ENCODE peak calls at places on chromosome X, in four cellular contexts. H is trophoblast cell, J is H9, I is neuronal stem cell. D is an unnamed sample.

GRCh38 chrX:9942086-9942485 is 25.1 kb upstream of the CLDN34 start:
- DNase-seq in J (no peak), H (no peak), I (no peak), D (no peak)

GRCh38 chrX:40864972-40865371 is 129.6 kb upstream of the MED14 start:
- DNase-seq in H (no peak), J (no peak), I (no peak), D (no peak)

GRCh38 chrX:152450076-152450475 is 1.0 kb downstream of the GABRA3 start:
- DNase-seq in J (no peak), H (no peak), I (no peak), D (no peak)

GRCh38 chrX:140163376-140164159 is 198.2 kb upstream of the CXorf66 start:
- DNase-seq in J (no peak), I (no peak), H (no peak), D (no peak)

GRCh38 chrX:105190252-105190853 is 30.1 kb downstream of the TEX13A start:
- DNase-seq in I (peak; percentile 29), H (peak; percentile 69), J (no peak), D (peak; percentile 32)

GRCh38 chrX:22314692-22315091 is 42.0 kb downstream of the CBLL2 start:
- DNase-seq in J (peak; percentile 65), H (no peak), I (no peak), D (peak; percentile 22)

GRCh38 chrX:48677456-48678030 is 6.1 kb upstream of the WAS start:
- DNase-seq in H (no peak), J (no peak), I (no peak), D (peak; percentile 5)

GRCh38 chrX:94265323-94265722 is 591.3 kb downstream of the FAM133A start:
- DNase-seq in H (no peak), J (no peak), I (no peak), D (no peak)

GRCh38 chrX:585115-585808 is 45.3 kb upstream of the SHOX start:
- DNase-seq in H (no peak), I (no peak), J (no peak), D (no peak)

GRCh38 chrX:138006176-138006575 is 440.2 kb downstream of the ZIC3 start:
- DNase-seq in I (no peak), H (no peak), J (no peak), D (no peak)

GRCh38 chrX:103378990-103379389 is 2.7 kb downstream of the BEX3 start:
- DNase-seq in H (no peak), I (no peak), J (no peak), D (no peak)

GRCh38 chrX:526295-527224 is 104.0 kb upstream of the SHOX start:
- DNase-seq in J (no peak), H (no peak), I (no peak), D (no peak)

GRCh38 chrX:72019487-72019886 is 108.8 kb downstream of the NHSL2 start:
- DNase-seq in H (no peak), I (no peak), J (peak; percentile 3), D (no peak)
- H2BK12ac ChIP-seq in H (peak overlapping the region; percentile 86), I (no peak overlapping the region), J (no peak overlapping the region), D (peak overlapping the region; percentile 66)

GRCh38 chrX:153784325-153784967 is 3.6 kb downstream of the SRPK3 start:
- DNase-seq in J (no peak), I (no peak), H (no peak), D (no peak)

GRCh38 chrX:153781428-153782047 is 697 bp downstream of the SRPK3 start:
- DNase-seq in J (no peak), I (no peak), H (peak; percentile 10), D (no peak)

GRCh38 chrX:153782871-153783270 is 2.0 kb downstream of the SRPK3 start:
- DNase-seq in H (no peak), J (no peak), I (no peak), D (no peak)

GRCh38 chrX:153782324-153782723 is 1.5 kb downstream of the SRPK3 start:
- DNase-seq in J (peak; percentile 56), H (no peak), I (no peak), D (no peak)

DNA sequence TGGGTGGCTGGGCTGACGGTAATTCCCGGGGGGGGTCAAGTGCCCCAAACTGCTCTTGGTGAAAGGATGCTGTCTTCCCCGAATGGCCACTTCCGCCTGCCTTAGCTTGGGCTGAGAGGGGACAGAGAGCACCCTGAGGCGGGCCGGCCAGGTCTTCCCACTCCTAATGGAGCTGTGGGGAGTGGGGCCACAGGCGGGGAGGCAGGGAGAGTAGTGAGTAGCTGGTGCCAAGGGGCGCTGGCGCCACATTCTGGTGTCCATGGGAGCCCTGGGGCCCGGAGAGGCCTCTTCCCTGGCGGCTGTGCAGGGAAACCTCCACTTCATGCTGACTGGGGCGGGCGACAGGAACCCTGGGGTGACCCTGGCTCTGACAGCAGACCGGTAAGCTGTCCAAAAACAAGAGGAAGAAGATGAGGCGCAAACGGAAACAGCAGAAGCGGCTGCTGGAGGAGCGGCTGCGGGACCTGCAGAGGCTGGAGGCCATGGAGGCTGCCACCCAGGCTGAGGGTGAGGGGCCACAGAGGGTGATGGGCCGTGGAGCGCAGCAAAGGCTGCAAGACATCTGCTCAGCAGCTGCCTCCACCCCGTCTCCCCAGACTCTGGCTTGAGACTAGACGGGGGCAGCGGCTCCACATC is 2.7 kb downstream of the SRPK3 start:
- DNase-seq in I (no peak), H (no peak), J (no peak), D (no peak)
- H2BK120ac ChIP-seq in I (no peak overlapping the region), H (no peak overlapping the region), J (no peak overlapping the region), D (no peak overlapping the region)

GRCh38 chrX:17550011-17550410 is 175.0 kb downstream of the NHS start:
- DNase-seq in H (no peak), I (no peak), J (no peak), D (no peak)

GRCh38 chrX:17552251-17552650 is 177.3 kb downstream of the NHS start:
- DNase-seq in I (no peak), H (peak; percentile 23), J (no peak), D (peak; percentile 13)

GRCh38 chrX:17553451-17553850 is 178.5 kb downstream of the NHS start:
- DNase-seq in H (peak; percentile 14), J (peak; percentile 59), I (no peak), D (peak; percentile 4)

GRCh38 chrX:17549005-17549685 is 174.1 kb downstream of the NHS start:
- DNase-seq in H (no peak), I (no peak), J (no peak), D (no peak)

DNA sequence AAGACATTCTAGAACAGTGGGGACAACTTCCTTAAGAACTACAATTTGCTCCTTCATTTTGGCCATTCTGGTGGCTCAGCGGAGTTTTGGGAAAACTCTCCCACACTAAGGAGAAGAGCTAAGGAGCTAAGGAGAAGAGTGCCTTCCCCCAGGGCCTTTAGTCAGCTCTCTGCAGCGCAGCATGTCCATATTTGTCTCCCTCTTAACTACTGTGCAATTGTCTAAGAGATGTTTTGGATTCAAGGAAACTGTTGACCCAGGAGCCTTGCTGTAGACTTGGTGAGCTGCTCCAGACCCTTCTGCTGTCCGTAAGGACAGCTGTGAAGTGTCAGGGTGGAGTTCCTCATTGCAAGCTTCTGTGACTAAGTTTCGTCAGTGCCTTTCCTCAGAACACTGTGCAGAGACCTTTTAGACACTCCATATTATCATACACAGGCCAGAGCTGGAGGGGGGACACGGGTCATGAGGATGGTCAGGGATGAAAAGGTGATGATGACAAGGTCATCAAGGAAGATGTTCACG is 179.0 kb downstream of the NHS start:
- DNase-seq in H (no peak), J (no peak), I (no peak), D (peak; percentile 26)
- H2BK12ac ChIP-seq in H (no peak overlapping the region), J (no peak overlapping the region), I (no peak overlapping the region), D (no peak overlapping the region)

DNA sequence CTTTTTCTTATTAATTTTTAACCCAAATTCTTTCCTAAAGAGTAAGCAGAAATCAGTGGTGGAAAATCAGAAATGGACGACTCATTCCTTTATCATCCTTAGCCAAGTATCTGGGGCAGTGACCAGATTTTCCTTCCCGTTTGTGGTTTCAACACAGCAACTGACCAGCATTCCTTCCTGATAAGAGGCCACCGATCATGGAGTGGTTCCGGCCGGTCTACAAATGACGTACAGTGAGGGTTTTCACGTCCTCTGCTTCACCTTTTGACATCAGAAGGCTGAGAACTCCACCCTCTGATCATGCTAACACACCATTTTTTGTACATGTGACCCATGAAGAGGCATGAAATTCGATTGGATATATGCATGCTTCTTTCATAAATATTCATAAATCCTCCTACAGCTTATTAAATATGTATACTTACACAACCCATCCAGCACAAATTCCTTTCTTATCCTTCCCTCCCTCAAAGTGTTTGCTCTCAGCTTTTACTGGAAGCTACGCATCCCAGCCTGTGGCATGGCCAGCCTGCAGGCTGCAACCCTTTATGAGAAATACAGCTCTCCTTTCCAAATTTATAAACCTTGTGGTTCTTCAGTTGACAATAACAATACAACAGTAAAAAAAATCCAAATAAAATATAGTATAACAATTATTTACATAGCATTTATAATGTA is 173.0 kb upstream of the CASK start:
- DNase-seq in I (no peak), J (no peak), H (peak; percentile 84), D (peak; percentile 94)
- H2BK120ac ChIP-seq in I (no peak overlapping the region), J (peak overlapping the region; percentile 6), H (no peak overlapping the region), D (no peak overlapping the region)

GRCh38 chrX:150899191-150899757 is 806 bp upstream of the CD99L2 start:
- DNase-seq in I (no peak), H (peak; percentile 47), J (peak; percentile 58), D (peak; percentile 29)

GRCh38 chrX:150896632-150897031 is 1.8 kb downstream of the CD99L2 start:
- DNase-seq in J (no peak), H (no peak), I (no peak), D (no peak)

GRCh38 chrX:150897371-150898319 is 823 bp downstream of the CD99L2 start:
- DNase-seq in J (peak; percentile 39), I (no peak), H (peak; percentile 24), D (peak; percentile 45)

GRCh38 chrX:150902434-150903109 is 4.1 kb upstream of the CD99L2 start:
- DNase-seq in J (peak; percentile 96), H (no peak), I (no peak), D (no peak)

DNA sequence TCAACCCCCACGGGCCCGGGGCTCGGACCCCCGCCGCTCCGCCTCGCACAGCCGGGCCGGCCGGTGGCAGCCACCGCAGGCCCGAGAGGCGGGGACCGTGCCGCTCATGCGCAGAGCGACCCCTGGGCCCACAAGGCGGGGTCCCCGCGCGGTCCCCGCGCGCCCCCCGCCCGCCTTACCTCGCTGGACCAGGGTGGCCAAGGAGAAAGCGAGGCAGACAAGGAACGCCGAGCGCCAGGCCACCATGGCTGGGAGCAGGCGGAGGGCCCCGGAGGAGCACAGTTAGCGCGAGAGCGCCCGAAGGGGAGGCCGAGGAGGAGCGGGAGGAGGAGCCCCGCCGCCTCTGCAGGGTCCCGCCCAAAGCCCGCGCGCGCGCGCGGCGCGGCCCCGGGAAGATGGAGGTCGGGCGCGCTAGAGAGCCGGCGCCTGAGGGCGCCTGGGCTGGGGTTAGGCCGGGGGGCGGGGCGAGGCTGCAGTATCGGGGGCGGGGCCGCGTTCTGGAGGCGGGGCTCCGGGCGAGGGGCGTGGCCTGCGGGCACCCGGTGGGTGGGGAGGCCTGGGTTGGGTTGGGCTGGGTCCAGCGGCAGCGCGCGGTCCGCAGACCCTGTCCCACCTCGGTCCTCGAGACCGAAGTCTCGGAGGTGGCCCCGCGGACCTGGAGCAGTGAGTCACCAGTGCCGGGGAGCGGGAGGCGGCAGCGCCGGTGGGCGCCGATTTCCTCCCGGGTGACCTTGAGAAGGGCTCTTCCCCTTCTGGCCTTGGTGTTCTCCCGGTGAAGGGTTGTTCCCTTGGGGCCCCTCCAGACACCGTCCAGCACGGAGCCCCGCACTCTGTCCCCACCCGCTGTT is at the start of gene CD99L2:
- DNase-seq in J (peak; percentile 89), H (peak; percentile 87), I (peak; percentile 76), D (peak; percentile 84)
- H2BK12ac ChIP-seq in J (peak within 1 kb of the TSS; percentile 65), H (no peak within 1 kb of the TSS), I (no peak within 1 kb of the TSS), D (no peak within 1 kb of the TSS)